ENCODE peak calls at places on chromosome 15, in four cellular contexts. P is Peyer's patch, Y is iPS DF 6.9, L is transverse colon. A is an unnamed sample.

GRCh38 chr15:45849136-45849535 is 214.3 kb downstream of the SQOR start:
- DNase-seq in L (no peak), Y (no peak), P (no peak), A (no peak)

GRCh38 chr15:65055201-65055870 is 10.1 kb downstream of the SLC51B start:
- DNase-seq in L (peak), P (peak), Y (no peak), A (no peak)

GRCh38 chr15:36831125-36831914 is 251.9 kb downstream of the CDIN1 start:
- DNase-seq in P (no peak), Y (no peak), L (no peak), A (no peak)

GRCh38 chr15:65355983-65356353 is 21.8 kb downstream of the IGDCC3 start:
- DNase-seq in P (no peak), Y (no peak), L (no peak), A (no peak)

GRCh38 chr15:59222106-59222505 is 15.5 kb downstream of the LDHAL6B start:
- DNase-seq in L (no peak), Y (no peak), P (no peak), A (no peak)

GRCh38 chr15:92621972-92622533 is 33.5 kb downstream of the FAM174B start:
- DNase-seq in P (no peak), Y (no peak), L (no peak), A (no peak)

GRCh38 chr15:40372966-40373365 is 9.6 kb upstream of the KNSTRN start:
- DNase-seq in L (no peak), P (no peak), Y (no peak), A (no peak)

GRCh38 chr15:25346371-25346770 is 92.5 kb downstream of the UBE3A start:
- DNase-seq in P (no peak), L (no peak), Y (no peak), A (no peak)

GRCh38 chr15:44181410-44181809 is 13.7 kb downstream of the FRMD5 start:
- DNase-seq in Y (no peak), P (no peak), L (peak), A (no peak)

GRCh38 chr15:48862705-48863104 is 15.2 kb upstream of the EID1 start:
- DNase-seq in Y (no peak), P (no peak), L (no peak), A (no peak)

GRCh38 chr15:66252411-66253295 is 897 bp downstream of the MEGF11 start:
- DNase-seq in L (peak), Y (no peak), P (peak), A (peak)

GRCh38 chr15:46126581-46126980 is 491.8 kb downstream of the SQOR start:
- DNase-seq in Y (no peak), P (no peak), L (no peak), A (no peak)

GRCh38 chr15:53354905-53355304 is 404.6 kb downstream of the WDR72 start:
- DNase-seq in L (no peak), P (no peak), Y (no peak), A (no peak)
- H3K4me3 ChIP-seq in L (no peak), P (no peak), Y (no peak), A (no peak)

DNA sequence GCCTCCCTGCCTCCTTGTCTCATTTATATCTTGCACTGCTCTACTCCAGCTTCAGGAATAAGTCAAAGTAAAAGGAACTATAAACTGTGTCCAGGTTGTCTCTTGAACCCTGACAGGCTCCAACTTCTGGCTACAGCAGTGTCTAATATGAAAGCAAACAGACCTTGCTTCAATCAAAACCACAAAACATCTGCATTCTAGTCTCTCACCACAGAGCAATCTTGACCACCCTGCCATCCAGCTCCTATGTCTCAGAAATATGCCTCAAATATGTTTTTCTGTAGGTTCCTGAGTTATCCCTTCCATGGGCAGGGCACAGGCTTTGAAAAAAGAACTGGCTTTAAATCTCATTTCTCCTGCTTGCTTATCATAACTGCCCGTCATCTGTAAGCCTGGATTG is 13.0 kb upstream of the RAMAC start:
- DNase-seq in P (no peak), L (no peak), Y (no peak), A (no peak)
- H3K27ac ChIP-seq in P (no peak), L (no peak), Y (no peak), A (no peak)

GRCh38 chr15:62165793-62166380 is 802 bp upstream of the C2CD4B start:
- DNase-seq in P (no peak), L (no peak), Y (no peak), A (no peak)
- H3K4me3 ChIP-seq in P (no peak), L (no peak), Y (no peak), A (no peak)

DNA sequence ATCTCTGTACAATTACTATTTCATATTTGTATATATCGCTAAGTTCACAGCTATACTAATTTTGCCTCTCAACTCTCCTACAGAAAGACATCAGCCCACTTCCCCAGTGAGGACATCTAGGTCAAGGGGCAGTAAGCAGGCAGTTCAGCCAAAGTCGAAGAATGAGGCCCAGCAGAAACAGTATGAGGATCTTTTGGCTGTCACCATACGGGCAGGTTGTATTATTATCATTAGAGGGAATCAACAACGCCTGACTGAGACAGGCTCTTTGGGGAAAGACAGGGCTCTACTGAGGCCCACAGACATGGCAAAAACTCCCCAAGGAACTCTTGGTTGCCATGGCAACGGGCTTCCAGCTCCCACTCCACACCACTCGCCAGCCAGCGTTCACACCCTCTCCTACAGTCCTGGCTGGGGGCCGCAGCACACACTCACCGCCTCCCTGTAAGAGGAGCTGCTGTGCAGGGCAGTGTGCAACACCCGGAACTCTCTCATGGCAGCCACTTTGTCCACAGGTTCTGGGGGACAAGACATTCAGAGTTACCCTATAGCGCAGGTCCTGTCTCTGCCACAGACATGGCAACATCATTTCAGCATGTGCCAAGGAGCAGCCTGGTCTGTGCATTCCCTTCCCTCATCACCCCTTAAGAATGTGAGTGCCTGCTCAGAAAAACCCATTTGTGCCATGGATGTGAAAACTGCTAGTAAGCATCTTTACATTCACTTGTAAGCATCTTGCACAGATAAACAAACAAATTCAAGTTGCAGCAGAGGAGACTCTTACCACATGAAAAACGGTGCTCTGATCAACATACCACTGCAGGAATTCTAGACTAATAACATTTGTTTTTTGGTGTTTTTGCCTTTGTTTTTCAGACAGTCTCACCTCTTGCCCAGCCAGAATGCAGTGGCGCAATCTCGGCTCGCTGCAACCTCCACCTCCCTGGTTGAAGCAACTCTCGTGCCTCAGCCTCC is 8.8 kb downstream of the UBL7 start:
- DNase-seq in P (no peak), L (no peak), Y (no peak), A (no peak)
- H3K27ac ChIP-seq in P (no peak), L (no peak), Y (no peak), A (no peak)

GRCh38 chr15:99504823-99505551 is 60.8 kb upstream of the MEF2A start:
- DNase-seq in L (no peak), Y (no peak), P (no peak), A (no peak)

GRCh38 chr15:99507732-99508571 is 57.8 kb upstream of the MEF2A start:
- DNase-seq in L (no peak), Y (no peak), P (peak), A (no peak)

GRCh38 chr15:99508807-99509311 is 56.9 kb upstream of the MEF2A start:
- DNase-seq in Y (no peak), L (no peak), P (no peak), A (no peak)

GRCh38 chr15:99506399-99506798 is 59.4 kb upstream of the MEF2A start:
- DNase-seq in Y (no peak), P (no peak), L (no peak), A (no peak)

DNA sequence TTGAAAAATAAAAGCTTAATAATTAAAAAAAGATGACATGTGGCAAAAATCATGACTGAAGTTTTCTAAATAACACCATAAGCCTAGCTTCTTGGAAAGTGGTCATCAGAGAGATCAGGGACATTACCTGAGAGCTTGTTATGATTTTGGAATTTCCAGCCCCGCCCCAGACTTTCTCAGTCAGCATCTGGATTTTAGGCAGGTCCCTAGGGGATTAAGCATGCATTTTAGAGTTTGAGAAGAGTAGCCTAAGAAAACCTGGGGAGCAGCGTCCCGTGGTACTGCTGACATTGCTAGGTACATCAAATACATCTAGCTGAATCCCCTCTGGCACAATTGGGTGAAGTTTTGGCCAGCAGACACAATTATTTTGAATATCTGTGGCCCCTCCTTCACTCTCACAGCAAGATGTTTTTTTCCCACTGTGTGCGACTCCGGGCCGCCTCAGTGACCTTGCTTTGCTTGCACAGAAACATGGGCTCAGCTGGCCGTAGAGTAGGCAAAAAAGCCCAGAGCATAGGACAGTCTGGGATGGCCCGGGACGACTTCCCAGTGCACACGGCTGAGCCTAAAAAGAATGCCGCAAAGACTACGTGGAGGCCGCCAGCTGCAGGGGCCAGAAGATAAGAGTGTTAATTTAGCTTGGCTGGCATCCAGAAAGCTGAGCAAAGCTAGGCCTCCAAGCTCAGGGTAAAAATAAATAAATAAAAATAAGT is 58.6 kb upstream of the MEF2A start:
- DNase-seq in Y (no peak), P (no peak), L (no peak), A (no peak)
- H3K4me3 ChIP-seq in Y (no peak), P (no peak), L (no peak), A (no peak)

DNA sequence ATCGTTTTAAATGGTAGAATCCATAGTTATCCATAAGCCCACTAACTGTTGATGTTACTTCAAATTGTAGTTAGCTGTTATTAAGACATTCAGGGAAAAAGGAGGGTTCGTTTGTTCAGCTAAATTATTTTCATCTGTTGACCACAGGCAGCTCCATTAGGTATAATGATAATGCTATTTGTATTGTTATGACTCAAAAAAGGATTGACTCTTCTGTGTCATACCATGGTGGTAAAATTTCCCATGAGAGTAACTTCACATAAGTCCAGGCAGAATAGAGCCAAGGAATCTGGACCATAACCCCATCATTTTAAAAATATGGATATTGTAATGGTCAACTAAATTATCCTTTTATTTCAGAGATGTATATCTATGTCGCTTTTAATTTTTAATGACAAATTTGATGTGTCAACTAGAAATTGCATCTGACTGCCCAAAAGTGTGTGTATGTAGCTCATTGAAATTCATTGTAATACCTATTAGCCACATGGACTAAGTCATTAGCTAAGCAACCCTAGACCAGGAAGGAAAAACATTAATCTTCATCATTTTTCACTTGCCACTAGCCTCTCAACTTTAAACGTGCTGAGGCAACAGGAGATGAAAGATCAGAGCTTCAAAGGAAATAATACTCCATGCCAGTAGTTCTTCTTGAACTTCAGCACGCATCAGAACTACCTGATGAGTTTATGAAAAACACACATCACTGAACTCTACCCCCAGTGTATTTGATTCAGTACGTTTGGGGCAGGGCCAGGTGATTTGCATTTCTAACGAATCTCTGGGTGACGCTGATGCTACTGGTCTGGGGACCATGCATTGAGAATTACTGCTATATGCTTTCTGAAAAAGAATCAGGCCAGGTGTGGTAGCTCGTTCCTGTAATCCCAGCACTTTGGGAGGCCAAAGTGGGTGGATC is 537.7 kb downstream of the UNC13C start:
- DNase-seq in L (no peak), P (no peak), Y (no peak), A (no peak)
- H3K27ac ChIP-seq in L (no peak), P (no peak), Y (no peak), A (no peak)

GRCh38 chr15:73183071-73183470 is 130.8 kb downstream of the NEO1 start:
- DNase-seq in L (no peak), Y (no peak), P (no peak), A (no peak)
- H3K4me3 ChIP-seq in L (no peak), Y (no peak), P (no peak), A (no peak)

GRCh38 chr15:67685716-67686115 is 139.6 kb upstream of the SKOR1 start:
- DNase-seq in Y (no peak), L (no peak), P (no peak), A (no peak)
- H3K27ac ChIP-seq in Y (no peak), L (no peak), P (no peak), A (no peak)

GRCh38 chr15:98154863-98155262 is 194.4 kb downstream of the ARRDC4 start:
- DNase-seq in L (no peak), P (no peak), Y (no peak), A (no peak)
- H3K4me3 ChIP-seq in L (no peak), P (no peak), Y (no peak), A (no peak)